ENCODE peak calls at places on chromosomes 12 and 14, in nine cellular contexts. One of them, this sample, is unnamed.

GRCh38 chr12:27970391-27970980 is 2.0 kb downstream of the PTHLH start:
- DNase-seq in transverse colon: no peak
- DNase-seq in right lobe of liver: peak; percentile 29
- DNase-seq in HepG2: no peak
- DNase-seq in heart left ventricle: peak; percentile 28
- DNase-seq in upper lobe of left lung: no peak
- DNase-seq in IMR-90: peak; percentile 29
- DNase-seq in uterus: peak; percentile 18
- DNase-seq in prostate gland: no peak
- DNase-seq in this sample: no peak

GRCh38 chr12:92961949-92962348 is 32.9 kb upstream of the EEA1 start:
- DNase-seq in transverse colon: no peak
- DNase-seq in right lobe of liver: no peak
- DNase-seq in HepG2: no peak
- DNase-seq in heart left ventricle: no peak
- DNase-seq in upper lobe of left lung: no peak
- DNase-seq in IMR-90: peak; percentile 27
- DNase-seq in uterus: no peak
- DNase-seq in prostate gland: no peak
- DNase-seq in this sample: no peak

GRCh38 chr12:52884526-52885293 is 20.2 kb downstream of the KRT8 start:
- DNase-seq in transverse colon: peak; percentile 87
- DNase-seq in right lobe of liver: peak; percentile 80
- DNase-seq in HepG2: peak; percentile 97
- DNase-seq in heart left ventricle: peak; percentile 76
- DNase-seq in upper lobe of left lung: peak; percentile 73
- DNase-seq in IMR-90: peak; percentile 36
- DNase-seq in uterus: peak; percentile 72
- DNase-seq in prostate gland: peak; percentile 78
- DNase-seq in this sample: peak; percentile 95

GRCh38 chr12:125954362-125954761 is 889.1 kb downstream of the AACS start:
- DNase-seq in transverse colon: no peak
- DNase-seq in right lobe of liver: no peak
- DNase-seq in HepG2: no peak
- DNase-seq in heart left ventricle: no peak
- DNase-seq in upper lobe of left lung: no peak
- DNase-seq in IMR-90: no peak
- DNase-seq in uterus: no peak
- DNase-seq in prostate gland: no peak
- DNase-seq in this sample: no peak

GRCh38 chr14:58362798-58363412 is 32.8 kb upstream of the TOMM20L start:
- DNase-seq in transverse colon: no peak
- DNase-seq in right lobe of liver: no peak
- DNase-seq in HepG2: peak; percentile 41
- DNase-seq in heart left ventricle: no peak
- DNase-seq in upper lobe of left lung: no peak
- DNase-seq in IMR-90: peak; percentile 17
- DNase-seq in uterus: no peak
- DNase-seq in prostate gland: no peak
- DNase-seq in this sample: no peak

GRCh38 chr14:55160989-55161388 is 30.4 kb downstream of the DLGAP5 start:
- DNase-seq in transverse colon: no peak
- DNase-seq in right lobe of liver: no peak
- DNase-seq in HepG2: peak; percentile 8
- DNase-seq in heart left ventricle: no peak
- DNase-seq in upper lobe of left lung: no peak
- DNase-seq in IMR-90: peak; percentile 54
- DNase-seq in uterus: no peak
- DNase-seq in prostate gland: no peak
- DNase-seq in this sample: no peak

GRCh38 chr12:42299392-42300308 is 26.2 kb downstream of the ZCRB1 start:
- DNase-seq in transverse colon: no peak
- DNase-seq in right lobe of liver: no peak
- DNase-seq in HepG2: no peak
- DNase-seq in heart left ventricle: no peak
- DNase-seq in upper lobe of left lung: no peak
- DNase-seq in IMR-90: peak; percentile 80
- DNase-seq in uterus: no peak
- DNase-seq in prostate gland: no peak
- DNase-seq in this sample: no peak

GRCh38 chr12:88691811-88692210 is 111.5 kb upstream of the KITLG start:
- DNase-seq in transverse colon: no peak
- DNase-seq in right lobe of liver: no peak
- DNase-seq in HepG2: no peak
- DNase-seq in heart left ventricle: no peak
- DNase-seq in upper lobe of left lung: no peak
- DNase-seq in IMR-90: no peak
- DNase-seq in uterus: no peak
- DNase-seq in prostate gland: no peak
- DNase-seq in this sample: no peak

GRCh38 chr14:94581127-94581999 is at the start of gene SERPINA5:
- DNase-seq in transverse colon: no peak
- DNase-seq in right lobe of liver: peak; percentile 93
- DNase-seq in HepG2: peak; percentile 83
- DNase-seq in heart left ventricle: peak; percentile 59
- DNase-seq in upper lobe of left lung: no peak
- DNase-seq in IMR-90: no peak
- DNase-seq in uterus: no peak
- DNase-seq in prostate gland: no peak
- DNase-seq in this sample: peak; percentile 87

GRCh38 chr12:117113231-117113630 is 14.0 kb upstream of the TESC start:
- DNase-seq in transverse colon: no peak
- DNase-seq in right lobe of liver: no peak
- DNase-seq in HepG2: no peak
- DNase-seq in heart left ventricle: no peak
- DNase-seq in upper lobe of left lung: no peak
- DNase-seq in IMR-90: no peak
- DNase-seq in uterus: no peak
- DNase-seq in prostate gland: no peak
- DNase-seq in this sample: no peak

GRCh38 chr12:50282581-50283229 is 615 bp downstream of the LIMA1 start:
- DNase-seq in transverse colon: peak; percentile 17
- DNase-seq in right lobe of liver: no peak
- DNase-seq in HepG2: no peak
- DNase-seq in heart left ventricle: no peak
- DNase-seq in upper lobe of left lung: no peak
- DNase-seq in IMR-90: peak; percentile 77
- DNase-seq in uterus: peak; percentile 46
- DNase-seq in prostate gland: peak; percentile 44
- DNase-seq in this sample: no peak

GRCh38 chr14:104355949-104356737 is 217.8 kb downstream of the KIF26A start:
- DNase-seq in transverse colon: no peak
- DNase-seq in right lobe of liver: peak; percentile 16
- DNase-seq in HepG2: no peak
- DNase-seq in heart left ventricle: no peak
- DNase-seq in upper lobe of left lung: no peak
- DNase-seq in IMR-90: no peak
- DNase-seq in uterus: no peak
- DNase-seq in prostate gland: no peak
- DNase-seq in this sample: no peak

GRCh38 chr12:104677441-104678089 is 220.8 kb downstream of the CHST11 start:
- DNase-seq in transverse colon: no peak
- DNase-seq in right lobe of liver: no peak
- DNase-seq in HepG2: no peak
- DNase-seq in heart left ventricle: no peak
- DNase-seq in upper lobe of left lung: peak; percentile 77
- DNase-seq in IMR-90: no peak
- DNase-seq in uterus: no peak
- DNase-seq in prostate gland: peak; percentile 21
- DNase-seq in this sample: no peak

GRCh38 chr14:101830271-101830670 is 68.8 kb downstream of the PPP2R5C start:
- DNase-seq in transverse colon: no peak
- DNase-seq in right lobe of liver: no peak
- DNase-seq in HepG2: no peak
- DNase-seq in heart left ventricle: no peak
- DNase-seq in upper lobe of left lung: no peak
- DNase-seq in IMR-90: no peak
- DNase-seq in uterus: no peak
- DNase-seq in prostate gland: no peak
- DNase-seq in this sample: no peak

GRCh38 chr12:45234134-45234865 is 18.4 kb downstream of the ANO6 start:
- DNase-seq in transverse colon: no peak
- DNase-seq in right lobe of liver: no peak
- DNase-seq in HepG2: peak; percentile 92
- DNase-seq in heart left ventricle: peak; percentile 35
- DNase-seq in upper lobe of left lung: no peak
- DNase-seq in IMR-90: peak; percentile 98
- DNase-seq in uterus: peak; percentile 72
- DNase-seq in prostate gland: peak; percentile 20
- DNase-seq in this sample: peak; percentile 46

GRCh38 chr14:89425931-89426330 is 8.9 kb upstream of the FOXN3 start:
- DNase-seq in transverse colon: peak; percentile 33
- DNase-seq in right lobe of liver: no peak
- DNase-seq in HepG2: peak; percentile 41
- DNase-seq in heart left ventricle: no peak
- DNase-seq in upper lobe of left lung: no peak
- DNase-seq in IMR-90: peak; percentile 99
- DNase-seq in uterus: no peak
- DNase-seq in prostate gland: no peak
- DNase-seq in this sample: peak; percentile 73

GRCh38 chr14:68841030-68841809 is 48.4 kb upstream of the ZFP36L1 start:
- DNase-seq in transverse colon: no peak
- DNase-seq in right lobe of liver: no peak
- DNase-seq in HepG2: no peak
- DNase-seq in heart left ventricle: no peak
- DNase-seq in upper lobe of left lung: no peak
- DNase-seq in IMR-90: peak; percentile 71
- DNase-seq in uterus: no peak
- DNase-seq in prostate gland: no peak
- DNase-seq in this sample: no peak

GRCh38 chr14:73589128-73589527 is 2.5 kb upstream of the ACOT4 start:
- DNase-seq in transverse colon: no peak
- DNase-seq in right lobe of liver: no peak
- DNase-seq in HepG2: no peak
- DNase-seq in heart left ventricle: no peak
- DNase-seq in upper lobe of left lung: no peak
- DNase-seq in IMR-90: no peak
- DNase-seq in uterus: no peak
- DNase-seq in prostate gland: no peak
- DNase-seq in this sample: no peak

GRCh38 chr14:73594491-73594890 is 2.8 kb downstream of the ACOT4 start:
- DNase-seq in transverse colon: no peak
- DNase-seq in right lobe of liver: no peak
- DNase-seq in HepG2: no peak
- DNase-seq in heart left ventricle: no peak
- DNase-seq in upper lobe of left lung: no peak
- DNase-seq in IMR-90: no peak
- DNase-seq in uterus: no peak
- DNase-seq in prostate gland: no peak
- DNase-seq in this sample: no peak

GRCh38 chr14:73591690-73592448 is at the start of gene ACOT4:
- DNase-seq in transverse colon: peak; percentile 56
- DNase-seq in right lobe of liver: peak; percentile 64
- DNase-seq in HepG2: no peak
- DNase-seq in heart left ventricle: no peak
- DNase-seq in upper lobe of left lung: peak; percentile 23
- DNase-seq in IMR-90: peak; percentile 20
- DNase-seq in uterus: no peak
- DNase-seq in prostate gland: no peak
- DNase-seq in this sample: no peak
- TF ChIP-seq POLR2A in transverse colon: no peak
- TF ChIP-seq POLR2A in right lobe of liver: peak; percentile 81
- TF ChIP-seq POLR2A in HepG2: no peak
- TF ChIP-seq POLR2A in heart left ventricle: no peak
- TF ChIP-seq POLR2A in upper lobe of left lung: peak; percentile 42
- TF ChIP-seq POLR2A in IMR-90: no peak
- TF ChIP-seq POLR2A in uterus: no peak
- TF ChIP-seq POLR2A in prostate gland: no peak
- TF ChIP-seq POLR2A in this sample: no peak

DNA sequence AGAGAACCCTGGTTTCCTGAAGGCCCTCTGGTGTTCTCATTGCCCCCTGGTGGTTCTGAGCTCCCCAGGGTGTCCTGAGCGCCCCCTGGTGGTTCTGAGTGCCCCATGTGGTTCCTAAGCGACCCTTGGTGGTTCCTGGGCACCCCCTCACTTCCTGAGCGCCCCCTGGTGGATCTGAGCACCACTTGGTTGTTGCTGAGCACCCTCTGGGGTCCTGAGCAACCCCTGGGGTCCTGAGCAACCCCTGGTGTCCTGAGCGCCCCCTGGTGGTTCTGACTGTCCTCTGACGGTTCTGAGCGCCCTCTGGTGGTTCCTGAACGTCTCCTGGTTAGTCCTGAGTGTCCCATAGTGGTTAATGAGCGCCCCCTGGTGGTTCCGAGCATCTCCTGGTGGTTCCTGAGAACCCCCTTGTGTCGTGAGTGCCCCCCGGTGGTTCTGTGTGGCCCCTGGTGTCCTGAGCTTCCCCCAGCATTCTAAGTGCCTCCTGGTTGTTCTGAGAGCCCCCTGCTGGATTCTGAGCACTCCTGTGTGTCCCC is 568.3 kb downstream of the TMEM121 start:
- DNase-seq in transverse colon: peak; percentile 24
- DNase-seq in right lobe of liver: peak; percentile 34
- DNase-seq in HepG2: peak; percentile 42
- DNase-seq in heart left ventricle: no peak
- DNase-seq in upper lobe of left lung: no peak
- DNase-seq in IMR-90: no peak
- DNase-seq in uterus: no peak
- DNase-seq in prostate gland: no peak
- DNase-seq in this sample: no peak
- TF ChIP-seq CTCF in transverse colon: no peak
- TF ChIP-seq CTCF in right lobe of liver: no peak
- TF ChIP-seq CTCF in HepG2: peak; percentile 66
- TF ChIP-seq CTCF in heart left ventricle: no peak
- TF ChIP-seq CTCF in upper lobe of left lung: no peak
- TF ChIP-seq CTCF in IMR-90: peak; percentile 23
- TF ChIP-seq CTCF in uterus: no peak
- TF ChIP-seq CTCF in prostate gland: no peak
- TF ChIP-seq CTCF in this sample: no peak

DNA sequence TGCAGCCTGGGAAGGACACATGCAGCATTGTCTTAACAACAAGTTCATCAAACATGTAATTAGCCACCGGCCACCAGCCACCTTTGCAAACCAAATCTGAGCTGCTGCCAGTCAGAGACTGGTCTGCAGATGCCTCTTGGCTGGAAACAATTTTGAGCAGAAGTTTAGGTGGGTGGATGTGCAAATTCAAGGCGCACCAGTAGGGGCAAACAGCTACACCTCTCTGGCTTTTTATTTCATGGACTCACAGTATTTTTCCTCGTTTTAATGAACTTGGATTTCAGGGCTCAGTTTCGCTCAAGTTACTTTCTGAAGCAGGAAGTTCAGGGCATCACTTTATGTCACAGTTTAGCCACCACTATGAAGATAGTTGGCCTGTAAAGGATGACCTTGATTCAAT is 94.3 kb downstream of the OTX2 start:
- DNase-seq in transverse colon: no peak
- DNase-seq in right lobe of liver: no peak
- DNase-seq in HepG2: no peak
- DNase-seq in heart left ventricle: no peak
- DNase-seq in upper lobe of left lung: no peak
- DNase-seq in IMR-90: no peak
- DNase-seq in uterus: no peak
- DNase-seq in prostate gland: no peak
- DNase-seq in this sample: no peak
- TF ChIP-seq POLR2A in transverse colon: no peak
- TF ChIP-seq POLR2A in right lobe of liver: no peak
- TF ChIP-seq POLR2A in HepG2: no peak
- TF ChIP-seq POLR2A in heart left ventricle: no peak
- TF ChIP-seq POLR2A in upper lobe of left lung: no peak
- TF ChIP-seq POLR2A in IMR-90: no peak
- TF ChIP-seq POLR2A in uterus: no peak
- TF ChIP-seq POLR2A in prostate gland: no peak
- TF ChIP-seq POLR2A in this sample: no peak

GRCh38 chr14:50667491-50668007 is 557 bp downstream of the SAV1 start:
- DNase-seq in transverse colon: peak; percentile 58
- DNase-seq in right lobe of liver: no peak
- DNase-seq in HepG2: no peak
- DNase-seq in heart left ventricle: peak; percentile 37
- DNase-seq in upper lobe of left lung: peak; percentile 51
- DNase-seq in IMR-90: no peak
- DNase-seq in uterus: peak; percentile 36
- DNase-seq in prostate gland: peak; percentile 42
- DNase-seq in this sample: no peak
- TF ChIP-seq CTCF in transverse colon: no peak
- TF ChIP-seq CTCF in right lobe of liver: no peak
- TF ChIP-seq CTCF in HepG2: no peak
- TF ChIP-seq CTCF in heart left ventricle: no peak
- TF ChIP-seq CTCF in upper lobe of left lung: no peak
- TF ChIP-seq CTCF in IMR-90: no peak
- TF ChIP-seq CTCF in uterus: no peak
- TF ChIP-seq CTCF in prostate gland: no peak
- TF ChIP-seq CTCF in this sample: no peak

This sample was measured in lower leg skin.